ENCODE peak calls at places on chromosomes 12 and 14, in seven cellular contexts. One of them, this sample, is unnamed. For H3K9me3 and H3K4me1, the result is how much of the 10 kb centered on the place peaks cover.

GRCh38 chr14:65356327-65356836 is 56.1 kb upstream of the FUT8 start:
- DNase-seq in heart left ventricle: no peak
- DNase-seq in breast epithelium: no peak
- DNase-seq in uterus: no peak
- DNase-seq in A673: peak
- DNase-seq in transverse colon: no peak
- DNase-seq in stomach: peak
- DNase-seq in this sample: no peak

GRCh38 chr14:72590577-72590976 is 303.3 kb downstream of the DPF3 start:
- DNase-seq in stomach: no peak
- DNase-seq in breast epithelium: no peak
- DNase-seq in A673: no peak
- DNase-seq in transverse colon: no peak
- DNase-seq in uterus: no peak
- DNase-seq in heart left ventricle: no peak
- DNase-seq in this sample: no peak

GRCh38 chr12:123859035-123859434 is 96.9 kb downstream of the DNAH10 start:
- DNase-seq in breast epithelium: no peak
- DNase-seq in stomach: no peak
- DNase-seq in A673: no peak
- DNase-seq in heart left ventricle: no peak
- DNase-seq in uterus: no peak
- DNase-seq in transverse colon: no peak
- DNase-seq in this sample: no peak

GRCh38 chr12:117361905-117362304 is 479 bp upstream of the NOS1 start:
- DNase-seq in breast epithelium: no peak
- DNase-seq in A673: no peak
- DNase-seq in transverse colon: no peak
- DNase-seq in stomach: no peak
- DNase-seq in heart left ventricle: no peak
- DNase-seq in uterus: no peak
- DNase-seq in this sample: no peak

GRCh38 chr12:115261249-115261648 is 577.3 kb upstream of the TBX3 start:
- DNase-seq in transverse colon: no peak
- DNase-seq in uterus: no peak
- DNase-seq in stomach: no peak
- DNase-seq in A673: no peak
- DNase-seq in heart left ventricle: no peak
- DNase-seq in breast epithelium: no peak
- DNase-seq in this sample: no peak

GRCh38 chr12:13900718-13901117 is 80.7 kb downstream of the GRIN2B start:
- DNase-seq in A673: no peak
- DNase-seq in heart left ventricle: no peak
- DNase-seq in uterus: no peak
- DNase-seq in stomach: no peak
- DNase-seq in breast epithelium: no peak
- DNase-seq in transverse colon: no peak
- DNase-seq in this sample: no peak

GRCh38 chr12:77995436-77996167 is 164.9 kb downstream of the NAV3 start:
- DNase-seq in heart left ventricle: no peak
- DNase-seq in transverse colon: no peak
- DNase-seq in A673: peak
- DNase-seq in breast epithelium: no peak
- DNase-seq in stomach: no peak
- DNase-seq in uterus: no peak
- DNase-seq in this sample: no peak

GRCh38 chr14:89650077-89650978 is 233.3 kb upstream of the FOXN3 start:
- DNase-seq in breast epithelium: no peak
- DNase-seq in heart left ventricle: no peak
- DNase-seq in stomach: no peak
- DNase-seq in A673: no peak
- DNase-seq in transverse colon: no peak
- DNase-seq in uterus: no peak
- DNase-seq in this sample: no peak

GRCh38 chr12:91870872-91871707 is 274.6 kb downstream of the BTG1 start:
- DNase-seq in breast epithelium: no peak
- DNase-seq in transverse colon: no peak
- DNase-seq in uterus: no peak
- DNase-seq in A673: no peak
- DNase-seq in stomach: no peak
- DNase-seq in heart left ventricle: no peak
- DNase-seq in this sample: no peak

GRCh38 chr14:25150934-25151790 is 101.2 kb upstream of the STXBP6 start:
- DNase-seq in breast epithelium: no peak
- DNase-seq in uterus: no peak
- DNase-seq in heart left ventricle: no peak
- DNase-seq in stomach: no peak
- DNase-seq in transverse colon: no peak
- DNase-seq in A673: peak
- DNase-seq in this sample: no peak

GRCh38 chr12:56040963-56041578 is 647 bp upstream of the RPS26 start:
- DNase-seq in heart left ventricle: no peak
- DNase-seq in A673: no peak
- DNase-seq in uterus: no peak
- DNase-seq in breast epithelium: no peak
- DNase-seq in transverse colon: no peak
- DNase-seq in stomach: no peak
- DNase-seq in this sample: no peak

GRCh38 chr14:56094063-56094462 is 24.1 kb upstream of the PELI2 start:
- DNase-seq in A673: no peak
- DNase-seq in heart left ventricle: no peak
- DNase-seq in breast epithelium: no peak
- DNase-seq in uterus: no peak
- DNase-seq in transverse colon: no peak
- DNase-seq in stomach: no peak
- DNase-seq in this sample: no peak

GRCh38 chr12:106317406-106318082 is 15.0 kb downstream of the TCP11L2 start:
- DNase-seq in heart left ventricle: peak
- DNase-seq in uterus: no peak
- DNase-seq in transverse colon: no peak
- DNase-seq in stomach: no peak
- DNase-seq in A673: no peak
- DNase-seq in breast epithelium: peak
- DNase-seq in this sample: no peak

GRCh38 chr14:69648480-69649414 is 37.4 kb downstream of the SUSD6 start:
- DNase-seq in heart left ventricle: no peak
- DNase-seq in A673: no peak
- DNase-seq in stomach: no peak
- DNase-seq in breast epithelium: no peak
- DNase-seq in uterus: no peak
- DNase-seq in transverse colon: no peak
- DNase-seq in this sample: no peak

GRCh38 chr12:12807970-12808702 is 5.0 kb upstream of the DDX47 start:
- DNase-seq in stomach: peak
- DNase-seq in breast epithelium: no peak
- DNase-seq in transverse colon: peak
- DNase-seq in uterus: peak
- DNase-seq in A673: peak
- DNase-seq in heart left ventricle: peak
- DNase-seq in this sample: peak

GRCh38 chr12:26011099-26011498 is 52.6 kb downstream of the RASSF8 start:
- DNase-seq in heart left ventricle: no peak
- DNase-seq in uterus: peak
- DNase-seq in transverse colon: no peak
- DNase-seq in A673: no peak
- DNase-seq in breast epithelium: no peak
- DNase-seq in stomach: no peak
- DNase-seq in this sample: no peak

GRCh38 chr12:131430158-131430772 is 280.6 kb upstream of the SFSWAP start:
- DNase-seq in stomach: peak
- DNase-seq in uterus: no peak
- DNase-seq in heart left ventricle: no peak
- DNase-seq in breast epithelium: no peak
- DNase-seq in A673: no peak
- DNase-seq in transverse colon: no peak
- DNase-seq in this sample: peak

GRCh38 chr14:58796201-58796600 is 158.4 kb downstream of the DACT1 start:
- DNase-seq in heart left ventricle: no peak
- DNase-seq in A673: no peak
- DNase-seq in breast epithelium: no peak
- DNase-seq in uterus: no peak
- DNase-seq in transverse colon: no peak
- DNase-seq in stomach: no peak
- DNase-seq in this sample: no peak

DNA sequence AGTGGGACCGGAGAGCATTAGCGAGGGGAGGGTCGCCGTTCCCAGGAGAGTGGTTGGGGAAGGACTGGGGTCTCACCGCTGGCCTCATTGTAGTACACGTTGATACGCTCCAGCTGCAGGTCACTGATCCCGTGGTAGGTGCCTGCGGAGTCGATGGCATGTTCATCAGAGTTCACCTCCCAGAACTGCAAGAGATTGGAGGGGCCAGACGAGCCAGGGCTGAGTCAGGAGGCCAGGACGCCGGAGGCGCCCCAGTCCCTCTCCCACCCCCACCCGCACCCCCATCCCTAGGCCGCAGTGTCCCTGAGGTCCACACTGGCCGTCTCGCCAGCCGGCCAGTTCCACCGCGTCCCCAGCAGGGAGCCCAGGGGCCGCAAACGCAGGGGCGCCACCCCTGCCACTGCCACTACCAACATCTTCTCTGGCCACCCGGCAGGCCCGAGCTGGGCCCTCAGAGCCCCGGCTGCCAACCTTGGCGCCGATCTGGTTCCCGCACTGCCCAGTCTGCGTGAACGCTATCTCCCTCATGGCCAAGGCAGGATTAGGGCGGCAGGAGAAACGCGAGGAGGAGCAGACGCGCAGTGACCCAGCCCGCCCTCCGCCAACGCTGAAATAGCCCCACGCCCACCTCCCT is 144.2 kb downstream of the ALG10 start:
- DNase-seq in heart left ventricle: no peak
- DNase-seq in breast epithelium: no peak
- DNase-seq in A673: no peak
- DNase-seq in stomach: no peak
- DNase-seq in uterus: no peak
- DNase-seq in transverse colon: no peak
- DNase-seq in this sample: no peak
- H3K9me3 ChIP-seq in heart left ventricle: under half
- H3K9me3 ChIP-seq in breast epithelium: under half
- H3K9me3 ChIP-seq in A673: under half
- H3K9me3 ChIP-seq in stomach: under half
- H3K9me3 ChIP-seq in uterus: under half
- H3K9me3 ChIP-seq in transverse colon: under half
- H3K9me3 ChIP-seq in this sample: under half

GRCh38 chr14:91284791-91285548 is 40.5 kb upstream of the GPR68 start:
- DNase-seq in uterus: peak
- DNase-seq in stomach: no peak
- DNase-seq in heart left ventricle: no peak
- DNase-seq in A673: peak
- DNase-seq in transverse colon: no peak
- DNase-seq in breast epithelium: no peak
- DNase-seq in this sample: no peak
- H3K4me1 ChIP-seq in uterus: under half
- H3K4me1 ChIP-seq in stomach: under half
- H3K4me1 ChIP-seq in heart left ventricle: under half
- H3K4me1 ChIP-seq in A673: under half
- H3K4me1 ChIP-seq in transverse colon: under half
- H3K4me1 ChIP-seq in breast epithelium: under half
- H3K4me1 ChIP-seq in this sample: under half

GRCh38 chr12:108595711-108596647 is 1.9 kb downstream of the TMEM119 start:
- DNase-seq in stomach: no peak
- DNase-seq in transverse colon: no peak
- DNase-seq in heart left ventricle: no peak
- DNase-seq in breast epithelium: no peak
- DNase-seq in A673: no peak
- DNase-seq in uterus: no peak
- DNase-seq in this sample: no peak
- H3K27ac ChIP-seq in stomach: peak
- H3K27ac ChIP-seq in transverse colon: no peak
- H3K27ac ChIP-seq in heart left ventricle: peak
- H3K27ac ChIP-seq in breast epithelium: no peak
- H3K27ac ChIP-seq in A673: no peak
- H3K27ac ChIP-seq in uterus: peak
- H3K27ac ChIP-seq in this sample: no peak

DNA sequence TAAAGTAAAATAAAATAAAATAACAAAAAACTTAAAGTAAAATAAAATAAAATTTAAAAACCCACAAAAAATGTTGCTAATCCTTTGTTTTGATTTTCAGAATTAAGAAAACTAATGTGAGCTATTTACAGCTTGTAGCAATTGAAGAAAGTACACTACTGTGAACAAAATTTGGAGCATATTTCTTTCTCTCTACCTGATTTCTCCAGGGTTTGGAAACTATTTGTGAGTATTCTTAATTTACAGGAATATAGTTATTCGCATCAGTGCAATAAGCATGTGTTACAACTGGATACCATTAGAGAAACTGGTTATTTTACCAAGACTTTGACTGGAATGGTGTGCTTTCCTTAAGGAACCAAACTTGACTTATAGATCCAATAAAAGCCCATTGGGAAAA is 86.1 kb upstream of the CNOT2 start:
- DNase-seq in transverse colon: no peak
- DNase-seq in breast epithelium: no peak
- DNase-seq in uterus: no peak
- DNase-seq in A673: no peak
- DNase-seq in stomach: no peak
- DNase-seq in heart left ventricle: no peak
- DNase-seq in this sample: no peak
- H3K9me3 ChIP-seq in transverse colon: under half
- H3K9me3 ChIP-seq in breast epithelium: under half
- H3K9me3 ChIP-seq in uterus: under half
- H3K9me3 ChIP-seq in A673: under half
- H3K9me3 ChIP-seq in stomach: half or more
- H3K9me3 ChIP-seq in heart left ventricle: under half
- H3K9me3 ChIP-seq in this sample: under half

DNA sequence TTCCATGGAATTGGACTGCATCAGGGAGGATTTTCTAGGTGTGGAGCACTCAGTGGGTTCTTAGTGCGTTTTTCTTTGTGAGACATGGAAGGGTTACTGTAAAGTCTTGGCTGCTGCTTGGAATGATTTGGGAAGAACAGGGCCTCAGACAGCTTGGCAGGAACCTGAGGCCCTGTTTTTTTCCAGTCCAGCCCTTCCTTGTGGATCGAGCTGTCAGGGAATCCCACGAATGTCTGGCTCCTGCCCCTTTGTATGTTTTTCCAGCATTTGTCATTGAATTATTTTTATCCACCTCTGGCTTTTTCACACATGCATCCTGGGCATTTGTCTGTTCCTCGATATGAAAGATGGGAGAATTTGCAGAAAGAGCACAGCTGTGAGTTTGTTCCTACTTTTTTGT is 158.5 kb downstream of the TGFB3 start:
- DNase-seq in breast epithelium: no peak
- DNase-seq in heart left ventricle: no peak
- DNase-seq in transverse colon: no peak
- DNase-seq in stomach: no peak
- DNase-seq in A673: no peak
- DNase-seq in uterus: peak
- DNase-seq in this sample: peak
- H3K4me1 ChIP-seq in breast epithelium: under half
- H3K4me1 ChIP-seq in heart left ventricle: under half
- H3K4me1 ChIP-seq in transverse colon: under half
- H3K4me1 ChIP-seq in stomach: under half
- H3K4me1 ChIP-seq in A673: under half
- H3K4me1 ChIP-seq in uterus: under half
- H3K4me1 ChIP-seq in this sample: under half